ENCODE peak calls at places on chromosomes 13 and 19, in eight cellular contexts. One of them, this sample, is unnamed.

GRCh38 chr13:38213307-38213706 is 136.3 kb upstream of the UFM1 start:
- DNase-seq in central memory CD8-positive, alpha-beta T cell: no peak
- DNase-seq in activated effector memory CD4-positive, alpha-beta T cell treated with Interleukin-2 at 50 U/mL for 16 hours: no peak
- DNase-seq in ovary: no peak
- DNase-seq in lower leg skin: no peak
- DNase-seq in C1 segment of cervical spinal cord: no peak
- DNase-seq in aorta: no peak
- DNase-seq in dorsolateral prefrontal cortex: no peak
- DNase-seq in this sample: no peak

GRCh38 chr19:9885077-9885552 is 50.0 kb downstream of the PIN1 start:
- DNase-seq in central memory CD8-positive, alpha-beta T cell: no peak
- DNase-seq in activated effector memory CD4-positive, alpha-beta T cell treated with Interleukin-2 at 50 U/mL for 16 hours: no peak
- DNase-seq in ovary: peak
- DNase-seq in lower leg skin: peak
- DNase-seq in C1 segment of cervical spinal cord: peak
- DNase-seq in aorta: peak
- DNase-seq in dorsolateral prefrontal cortex: peak
- DNase-seq in this sample: no peak

GRCh38 chr19:48874309-48875135 is 2.3 kb downstream of the PPP1R15A start:
- DNase-seq in central memory CD8-positive, alpha-beta T cell: no peak
- DNase-seq in activated effector memory CD4-positive, alpha-beta T cell treated with Interleukin-2 at 50 U/mL for 16 hours: no peak
- DNase-seq in ovary: peak
- DNase-seq in lower leg skin: no peak
- DNase-seq in C1 segment of cervical spinal cord: no peak
- DNase-seq in aorta: peak
- DNase-seq in dorsolateral prefrontal cortex: no peak
- DNase-seq in this sample: no peak

GRCh38 chr19:13026478-13026999 is 31.3 kb downstream of the NFIX start:
- DNase-seq in central memory CD8-positive, alpha-beta T cell: no peak
- DNase-seq in activated effector memory CD4-positive, alpha-beta T cell treated with Interleukin-2 at 50 U/mL for 16 hours: no peak
- DNase-seq in ovary: no peak
- DNase-seq in lower leg skin: no peak
- DNase-seq in C1 segment of cervical spinal cord: no peak
- DNase-seq in aorta: no peak
- DNase-seq in dorsolateral prefrontal cortex: no peak
- DNase-seq in this sample: no peak

GRCh38 chr13:112159575-112160547 is 92.9 kb downstream of the SOX1 start:
- DNase-seq in central memory CD8-positive, alpha-beta T cell: no peak
- DNase-seq in activated effector memory CD4-positive, alpha-beta T cell treated with Interleukin-2 at 50 U/mL for 16 hours: no peak
- DNase-seq in ovary: no peak
- DNase-seq in lower leg skin: no peak
- DNase-seq in C1 segment of cervical spinal cord: no peak
- DNase-seq in aorta: no peak
- DNase-seq in dorsolateral prefrontal cortex: no peak
- DNase-seq in this sample: no peak

GRCh38 chr13:79079351-79079839 is 326.7 kb downstream of the RBM26 start:
- DNase-seq in central memory CD8-positive, alpha-beta T cell: no peak
- DNase-seq in activated effector memory CD4-positive, alpha-beta T cell treated with Interleukin-2 at 50 U/mL for 16 hours: no peak
- DNase-seq in ovary: no peak
- DNase-seq in lower leg skin: no peak
- DNase-seq in C1 segment of cervical spinal cord: no peak
- DNase-seq in aorta: no peak
- DNase-seq in dorsolateral prefrontal cortex: no peak
- DNase-seq in this sample: no peak

GRCh38 chr13:32045963-32046785 is 14.6 kb downstream of the FRY start:
- DNase-seq in central memory CD8-positive, alpha-beta T cell: no peak
- DNase-seq in activated effector memory CD4-positive, alpha-beta T cell treated with Interleukin-2 at 50 U/mL for 16 hours: no peak
- DNase-seq in ovary: no peak
- DNase-seq in lower leg skin: peak
- DNase-seq in C1 segment of cervical spinal cord: no peak
- DNase-seq in aorta: no peak
- DNase-seq in dorsolateral prefrontal cortex: no peak
- DNase-seq in this sample: no peak

GRCh38 chr19:46383171-46383815 is 30.1 kb downstream of the CCDC8 start:
- DNase-seq in central memory CD8-positive, alpha-beta T cell: no peak
- DNase-seq in activated effector memory CD4-positive, alpha-beta T cell treated with Interleukin-2 at 50 U/mL for 16 hours: no peak
- DNase-seq in ovary: no peak
- DNase-seq in lower leg skin: no peak
- DNase-seq in C1 segment of cervical spinal cord: no peak
- DNase-seq in aorta: no peak
- DNase-seq in dorsolateral prefrontal cortex: no peak
- DNase-seq in this sample: no peak

GRCh38 chr19:5394907-5395505 is 54.4 kb upstream of the PTPRS start:
- DNase-seq in central memory CD8-positive, alpha-beta T cell: no peak
- DNase-seq in activated effector memory CD4-positive, alpha-beta T cell treated with Interleukin-2 at 50 U/mL for 16 hours: no peak
- DNase-seq in ovary: no peak
- DNase-seq in lower leg skin: no peak
- DNase-seq in C1 segment of cervical spinal cord: no peak
- DNase-seq in aorta: no peak
- DNase-seq in dorsolateral prefrontal cortex: no peak
- DNase-seq in this sample: no peak

GRCh38 chr13:29905845-29906244 is 55.4 kb upstream of the UBL3 start:
- DNase-seq in central memory CD8-positive, alpha-beta T cell: no peak
- DNase-seq in activated effector memory CD4-positive, alpha-beta T cell treated with Interleukin-2 at 50 U/mL for 16 hours: no peak
- DNase-seq in ovary: no peak
- DNase-seq in lower leg skin: no peak
- DNase-seq in C1 segment of cervical spinal cord: no peak
- DNase-seq in aorta: peak
- DNase-seq in dorsolateral prefrontal cortex: no peak
- DNase-seq in this sample: no peak

GRCh38 chr13:40652588-40652940 is 13.9 kb downstream of the FOXO1 start:
- DNase-seq in central memory CD8-positive, alpha-beta T cell: no peak
- DNase-seq in activated effector memory CD4-positive, alpha-beta T cell treated with Interleukin-2 at 50 U/mL for 16 hours: no peak
- DNase-seq in ovary: no peak
- DNase-seq in lower leg skin: no peak
- DNase-seq in C1 segment of cervical spinal cord: no peak
- DNase-seq in aorta: no peak
- DNase-seq in dorsolateral prefrontal cortex: no peak
- DNase-seq in this sample: no peak

GRCh38 chr13:27933580-27934328 is 14.0 kb downstream of the PDX1 start:
- DNase-seq in central memory CD8-positive, alpha-beta T cell: no peak
- DNase-seq in activated effector memory CD4-positive, alpha-beta T cell treated with Interleukin-2 at 50 U/mL for 16 hours: no peak
- DNase-seq in ovary: no peak
- DNase-seq in lower leg skin: no peak
- DNase-seq in C1 segment of cervical spinal cord: no peak
- DNase-seq in aorta: no peak
- DNase-seq in dorsolateral prefrontal cortex: no peak
- DNase-seq in this sample: no peak

GRCh38 chr19:16919496-16919895 is 30.7 kb downstream of the F2RL3 start:
- DNase-seq in central memory CD8-positive, alpha-beta T cell: no peak
- DNase-seq in activated effector memory CD4-positive, alpha-beta T cell treated with Interleukin-2 at 50 U/mL for 16 hours: no peak
- DNase-seq in ovary: no peak
- DNase-seq in lower leg skin: no peak
- DNase-seq in C1 segment of cervical spinal cord: no peak
- DNase-seq in aorta: no peak
- DNase-seq in dorsolateral prefrontal cortex: no peak
- DNase-seq in this sample: no peak

GRCh38 chr13:60944016-60944415 is 471.6 kb downstream of the PCDH20 start:
- DNase-seq in central memory CD8-positive, alpha-beta T cell: no peak
- DNase-seq in activated effector memory CD4-positive, alpha-beta T cell treated with Interleukin-2 at 50 U/mL for 16 hours: no peak
- DNase-seq in ovary: no peak
- DNase-seq in lower leg skin: no peak
- DNase-seq in C1 segment of cervical spinal cord: no peak
- DNase-seq in aorta: no peak
- DNase-seq in dorsolateral prefrontal cortex: no peak
- DNase-seq in this sample: no peak

GRCh38 chr13:73984949-73985691 is 149.1 kb downstream of the KLF12 start:
- DNase-seq in central memory CD8-positive, alpha-beta T cell: peak
- DNase-seq in activated effector memory CD4-positive, alpha-beta T cell treated with Interleukin-2 at 50 U/mL for 16 hours: peak
- DNase-seq in ovary: no peak
- DNase-seq in lower leg skin: no peak
- DNase-seq in C1 segment of cervical spinal cord: no peak
- DNase-seq in aorta: no peak
- DNase-seq in dorsolateral prefrontal cortex: peak
- DNase-seq in this sample: peak

GRCh38 chr13:58239774-58240268 is 608.3 kb downstream of the PCDH17 start:
- DNase-seq in central memory CD8-positive, alpha-beta T cell: no peak
- DNase-seq in activated effector memory CD4-positive, alpha-beta T cell treated with Interleukin-2 at 50 U/mL for 16 hours: no peak
- DNase-seq in ovary: no peak
- DNase-seq in lower leg skin: no peak
- DNase-seq in C1 segment of cervical spinal cord: no peak
- DNase-seq in aorta: no peak
- DNase-seq in dorsolateral prefrontal cortex: no peak
- DNase-seq in this sample: no peak

GRCh38 chr19:39083599-39083982 is 577 bp upstream of the ACP7 start:
- DNase-seq in central memory CD8-positive, alpha-beta T cell: no peak
- DNase-seq in activated effector memory CD4-positive, alpha-beta T cell treated with Interleukin-2 at 50 U/mL for 16 hours: peak
- DNase-seq in ovary: no peak
- DNase-seq in lower leg skin: no peak
- DNase-seq in C1 segment of cervical spinal cord: no peak
- DNase-seq in aorta: no peak
- DNase-seq in dorsolateral prefrontal cortex: no peak
- DNase-seq in this sample: peak

GRCh38 chr13:53160211-53160610 is 131.6 kb downstream of the OLFM4 start:
- DNase-seq in central memory CD8-positive, alpha-beta T cell: no peak
- DNase-seq in activated effector memory CD4-positive, alpha-beta T cell treated with Interleukin-2 at 50 U/mL for 16 hours: no peak
- DNase-seq in ovary: no peak
- DNase-seq in lower leg skin: no peak
- DNase-seq in C1 segment of cervical spinal cord: no peak
- DNase-seq in aorta: no peak
- DNase-seq in dorsolateral prefrontal cortex: no peak
- DNase-seq in this sample: no peak